ENCODE peak calls at places on chromosomes 5 and 9, in seven cellular contexts. One of them, this sample, is unnamed.

GRCh38 chr9:72721086-72721485 is 199.7 kb downstream of the TMC1 start:
- DNase-seq in HuH-7: no peak
- DNase-seq in Kasumi-1: no peak
- DNase-seq in choroid plexus epithelial cell: no peak
- DNase-seq in NCI-H2081: no peak
- DNase-seq in iPS-NIHi11: peak
- DNase-seq in endothelial cell: no peak
- DNase-seq in this sample: no peak

GRCh38 chr9:33927694-33928093 is 110.7 kb downstream of the UBE2R2 start:
- DNase-seq in choroid plexus epithelial cell: no peak
- DNase-seq in HuH-7: no peak
- DNase-seq in iPS-NIHi11: no peak
- DNase-seq in endothelial cell: no peak
- DNase-seq in NCI-H2081: no peak
- DNase-seq in Kasumi-1: no peak
- DNase-seq in this sample: no peak

GRCh38 chr5:133130387-133131118 is 78.7 kb downstream of the HSPA4 start:
- DNase-seq in Kasumi-1: no peak
- DNase-seq in endothelial cell: no peak
- DNase-seq in choroid plexus epithelial cell: no peak
- DNase-seq in iPS-NIHi11: no peak
- DNase-seq in HuH-7: no peak
- DNase-seq in NCI-H2081: no peak
- DNase-seq in this sample: no peak

GRCh38 chr5:95631991-95632675 is 12.2 kb downstream of the GPR150 start:
- DNase-seq in NCI-H2081: no peak
- DNase-seq in Kasumi-1: peak
- DNase-seq in iPS-NIHi11: no peak
- DNase-seq in choroid plexus epithelial cell: peak
- DNase-seq in endothelial cell: no peak
- DNase-seq in HuH-7: no peak
- DNase-seq in this sample: no peak

GRCh38 chr5:17180957-17181723 is 36.3 kb upstream of the BASP1 start:
- DNase-seq in Kasumi-1: no peak
- DNase-seq in choroid plexus epithelial cell: peak
- DNase-seq in HuH-7: no peak
- DNase-seq in NCI-H2081: no peak
- DNase-seq in endothelial cell: no peak
- DNase-seq in iPS-NIHi11: no peak
- DNase-seq in this sample: no peak

GRCh38 chr9:134759001-134759607 is 117.5 kb downstream of the COL5A1 start:
- DNase-seq in endothelial cell: no peak
- DNase-seq in iPS-NIHi11: no peak
- DNase-seq in HuH-7: no peak
- DNase-seq in Kasumi-1: no peak
- DNase-seq in choroid plexus epithelial cell: peak
- DNase-seq in NCI-H2081: no peak
- DNase-seq in this sample: no peak

GRCh38 chr5:117800261-117800660 is 1188.1 kb downstream of the DTWD2 start:
- DNase-seq in Kasumi-1: no peak
- DNase-seq in choroid plexus epithelial cell: peak
- DNase-seq in HuH-7: no peak
- DNase-seq in NCI-H2081: no peak
- DNase-seq in endothelial cell: no peak
- DNase-seq in iPS-NIHi11: no peak
- DNase-seq in this sample: no peak

GRCh38 chr5:39005566-39006232 is 68.5 kb downstream of the RICTOR start:
- DNase-seq in choroid plexus epithelial cell: peak
- DNase-seq in Kasumi-1: peak
- DNase-seq in NCI-H2081: peak
- DNase-seq in HuH-7: no peak
- DNase-seq in endothelial cell: no peak
- DNase-seq in iPS-NIHi11: no peak
- DNase-seq in this sample: no peak

GRCh38 chr9:127526655-127527559 is 75.6 kb downstream of the LRSAM1 start:
- DNase-seq in endothelial cell: no peak
- DNase-seq in Kasumi-1: no peak
- DNase-seq in choroid plexus epithelial cell: no peak
- DNase-seq in iPS-NIHi11: no peak
- DNase-seq in HuH-7: no peak
- DNase-seq in NCI-H2081: no peak
- DNase-seq in this sample: no peak

This sample was measured in chondrocyte.